ENCODE peak calls at places on chromosome 22, in five cellular contexts. One of them, this sample, is unnamed.

GRCh38 chr22:26897384-26897783 is 240.0 kb downstream of the MIAT start:
- DNase-seq in cardiac fibroblast: no peak
- DNase-seq in T-helper 2 cell: no peak
- DNase-seq in GOT3: no peak
- DNase-seq in neuronal stem cell: no peak
- DNase-seq in this sample: no peak

GRCh38 chr22:24186352-24186740 is 5.1 kb downstream of the SUSD2 start:
- DNase-seq in GOT3: no peak
- DNase-seq in neuronal stem cell: no peak
- DNase-seq in cardiac fibroblast: no peak
- DNase-seq in T-helper 2 cell: no peak
- DNase-seq in this sample: no peak

GRCh38 chr22:42881982-42882656 is 25.0 kb upstream of the ARFGAP3 start:
- DNase-seq in cardiac fibroblast: no peak
- DNase-seq in neuronal stem cell: no peak
- DNase-seq in GOT3: no peak
- DNase-seq in T-helper 2 cell: no peak
- DNase-seq in this sample: no peak

GRCh38 chr22:28544431-28544868 is 135.2 kb downstream of the TTC28 start:
- DNase-seq in neuronal stem cell: no peak
- DNase-seq in GOT3: no peak
- DNase-seq in cardiac fibroblast: no peak
- DNase-seq in T-helper 2 cell: no peak
- DNase-seq in this sample: no peak

GRCh38 chr22:37473437-37473946 is 12.7 kb downstream of the MFNG start:
- DNase-seq in T-helper 2 cell: no peak
- DNase-seq in neuronal stem cell: no peak
- DNase-seq in GOT3: no peak
- DNase-seq in cardiac fibroblast: no peak
- DNase-seq in this sample: no peak

GRCh38 chr22:36282078-36282831 is 29.3 kb downstream of the APOL1 start:
- DNase-seq in GOT3: no peak
- DNase-seq in cardiac fibroblast: no peak
- DNase-seq in neuronal stem cell: no peak
- DNase-seq in T-helper 2 cell: no peak
- DNase-seq in this sample: no peak

GRCh38 chr22:40209945-40210485 is 32.3 kb downstream of the TNRC6B start:
- DNase-seq in T-helper 2 cell: no peak
- DNase-seq in neuronal stem cell: no peak
- DNase-seq in cardiac fibroblast: no peak
- DNase-seq in GOT3: no peak
- DNase-seq in this sample: no peak

GRCh38 chr22:23383491-23384450 is 196.3 kb downstream of the IGLL1 start:
- DNase-seq in T-helper 2 cell: no peak
- DNase-seq in cardiac fibroblast: peak; percentile 14
- DNase-seq in GOT3: no peak
- DNase-seq in neuronal stem cell: no peak
- DNase-seq in this sample: no peak

GRCh38 chr22:22720724-22721261 is 76.4 kb downstream of the GGTLC2 start:
- DNase-seq in cardiac fibroblast: peak; percentile 15
- DNase-seq in T-helper 2 cell: peak; percentile 49
- DNase-seq in GOT3: no peak
- DNase-seq in neuronal stem cell: no peak
- DNase-seq in this sample: no peak

This sample was measured in effector memory CD4-positive, alpha-beta T cell.